ENCODE peak calls at places on chromosomes 5 and 9, in ten cellular contexts. G, Y, M, A, X, L, O, B, U and K are unnamed samples.

GRCh38 chr9:134744542-134745295 is 103.1 kb downstream of the COL5A1 start:
- DNase-seq in G (no peak), Y (no peak), M (no peak), A (no peak), X (no peak), L (no peak), O (no peak), B (no peak), U (no peak), K (no peak)

GRCh38 chr9:4077499-4078102 is 222.3 kb downstream of the GLIS3 start:
- DNase-seq in G (peak; percentile 15), Y (peak; percentile 84), M (peak; percentile 29), A (peak; percentile 80), X (peak; percentile 83), L (peak; percentile 46), O (peak; percentile 72), B (peak; percentile 91), U (peak; percentile 76), K (peak; percentile 10)

GRCh38 chr5:176530983-176531901 is 6.0 kb downstream of the RNF44 start:
- DNase-seq in G (peak; percentile 85), Y (no peak), M (peak; percentile 42), A (no peak), X (no peak), L (no peak), O (no peak), B (no peak), U (peak; percentile 55), K (peak; percentile 28)

GRCh38 chr5:72651779-72652178 is 144.6 kb upstream of the ZNF366 start:
- DNase-seq in G (no peak), Y (no peak), M (no peak), A (no peak), X (no peak), L (no peak), O (no peak), B (no peak), U (no peak), K (no peak)

GRCh38 chr5:141657937-141658545 is 6.8 kb upstream of the FCHSD1 start:
- DNase-seq in G (no peak), Y (no peak), M (peak; percentile 79), A (no peak), X (peak; percentile 86), L (no peak), O (no peak), B (no peak), U (peak; percentile 95), K (peak; percentile 95)

GRCh38 chr9:119689879-119690278 is 320.6 kb upstream of the BRINP1 start:
- DNase-seq in G (no peak), Y (no peak), M (no peak), A (peak; percentile 53), X (no peak), L (no peak), O (peak; percentile 63), B (no peak), U (no peak), K (no peak)

GRCh38 chr5:134458676-134459403 is 47.2 kb upstream of the CDKN2AIPNL start:
- DNase-seq in G (no peak), Y (no peak), M (no peak), A (no peak), X (no peak), L (no peak), O (no peak), B (no peak), U (no peak), K (no peak)

GRCh38 chr9:133643362-133643755 is 7.2 kb downstream of the DBH start:
- DNase-seq in G (no peak), Y (no peak), M (no peak), A (no peak), X (no peak), L (no peak), O (no peak), B (no peak), U (no peak), K (no peak)

GRCh38 chr9:128102861-128103588 is 24.5 kb downstream of the PTGES2 start:
- DNase-seq in G (no peak), Y (no peak), M (no peak), A (no peak), X (no peak), L (no peak), O (no peak), B (no peak), U (no peak), K (no peak)

GRCh38 chr9:128102196-128102595 is 25.3 kb downstream of the PTGES2 start:
- DNase-seq in G (no peak), Y (no peak), M (no peak), A (no peak), X (no peak), L (no peak), O (no peak), B (no peak), U (no peak), K (no peak)

GRCh38 chr9:128104171-128104618 is 23.3 kb downstream of the PTGES2 start:
- DNase-seq in G (no peak), Y (no peak), M (no peak), A (no peak), X (no peak), L (no peak), O (no peak), B (no peak), U (no peak), K (no peak)

GRCh38 chr9:128101690-128102089 is 25.8 kb downstream of the PTGES2 start:
- DNase-seq in G (no peak), Y (no peak), M (no peak), A (no peak), X (no peak), L (no peak), O (no peak), B (no peak), U (no peak), K (no peak)

DNA sequence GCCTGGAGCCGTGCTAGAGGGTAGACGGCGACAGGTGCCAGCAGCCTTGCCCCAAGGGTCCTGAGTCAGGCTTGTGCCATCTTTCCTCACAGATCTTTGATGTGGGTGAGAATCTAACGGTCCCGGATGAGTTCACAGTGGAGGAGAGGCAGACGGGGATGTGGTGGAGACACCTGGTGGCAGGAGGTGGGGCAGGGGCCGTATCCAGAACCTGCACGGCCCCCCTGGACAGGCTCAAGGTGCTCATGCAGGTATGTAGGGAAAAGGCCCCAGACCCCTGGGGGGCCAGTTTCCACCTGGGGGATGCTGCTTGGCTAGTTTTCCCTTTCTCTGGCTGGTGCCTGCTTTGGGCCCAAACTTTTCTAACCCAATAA is 24.0 kb downstream of the PTGES2 start:
- DNase-seq in G (no peak), Y (no peak), M (no peak), A (no peak), X (no peak), L (no peak), O (no peak), B (no peak), U (no peak), K (no peak)
- TF ChIP-seq CTCF in G (peak; percentile 27), Y (no peak), M (peak; percentile 32), A (no peak), X (no peak), L (no peak), O (no peak), B (peak; percentile 25), U (no peak), K (peak; percentile 58)

GRCh38 chr5:26700759-26701384 is 337.5 kb downstream of the CDH9 start:
- DNase-seq in G (peak; percentile 38), Y (peak; percentile 23), M (no peak), A (peak; percentile 60), X (no peak), L (no peak), O (peak; percentile 63), B (no peak), U (peak; percentile 2), K (peak; percentile 2)
- TF ChIP-seq CTCF in G (peak; percentile 72), Y (no peak), M (no peak), A (peak; percentile 58), X (no peak), L (peak; percentile 32), O (peak; percentile 89), B (peak; percentile 42), U (no peak), K (peak; percentile 57)

GRCh38 chr5:127298036-127298429 is 7.4 kb downstream of the MEGF10 start:
- DNase-seq in G (no peak), Y (no peak), M (no peak), A (no peak), X (no peak), L (no peak), O (no peak), B (no peak), U (no peak), K (no peak)

GRCh38 chr5:127297348-127298035 is 6.9 kb downstream of the MEGF10 start:
- DNase-seq in G (no peak), Y (no peak), M (no peak), A (no peak), X (no peak), L (no peak), O (no peak), B (no peak), U (no peak), K (no peak)

GRCh38 chr5:127302509-127302908 is 11.9 kb downstream of the MEGF10 start:
- DNase-seq in G (no peak), Y (no peak), M (no peak), A (no peak), X (no peak), L (no peak), O (no peak), B (no peak), U (no peak), K (no peak)

GRCh38 chr5:127298623-127299022 is 8.0 kb downstream of the MEGF10 start:
- DNase-seq in G (no peak), Y (no peak), M (no peak), A (no peak), X (no peak), L (no peak), O (peak; percentile 37), B (no peak), U (no peak), K (no peak)

GRCh38 chr5:127299678-127300077 is 9.1 kb downstream of the MEGF10 start:
- DNase-seq in G (no peak), Y (no peak), M (no peak), A (no peak), X (no peak), L (no peak), O (peak; percentile 55), B (no peak), U (no peak), K (no peak)
- TF ChIP-seq CTCF in G (peak; percentile 34), Y (no peak), M (no peak), A (no peak), X (no peak), L (no peak), O (peak; percentile 29), B (peak; percentile 33), U (no peak), K (no peak)

GRCh38 chr5:2753452-2754409 is 2.3 kb upstream of the IRX2 start:
- DNase-seq in G (no peak), Y (no peak), M (no peak), A (no peak), X (peak; percentile 41), L (no peak), O (peak; percentile 59), B (no peak), U (no peak), K (no peak)

GRCh38 chr5:2755811-2756210 is 4.3 kb upstream of the IRX2 start:
- DNase-seq in G (no peak), Y (no peak), M (no peak), A (no peak), X (peak; percentile 30), L (no peak), O (peak; percentile 30), B (no peak), U (no peak), K (no peak)

GRCh38 chr5:2755371-2755715 is 3.9 kb upstream of the IRX2 start:
- DNase-seq in G (no peak), Y (no peak), M (no peak), A (no peak), X (no peak), L (no peak), O (no peak), B (no peak), U (no peak), K (no peak)

GRCh38 chr5:2756211-2756746 is 4.8 kb upstream of the IRX2 start:
- DNase-seq in G (no peak), Y (no peak), M (no peak), A (peak; percentile 43), X (peak; percentile 86), L (no peak), O (peak; percentile 82), B (no peak), U (peak; percentile 83), K (peak; percentile 64)

GRCh38 chr5:2754621-2755370 is 3.3 kb upstream of the IRX2 start:
- DNase-seq in G (peak; percentile 38), Y (no peak), M (no peak), A (peak; percentile 48), X (peak; percentile 38), L (no peak), O (peak; percentile 77), B (no peak), U (no peak), K (no peak)
- TF ChIP-seq CTCF in G (no peak), Y (no peak), M (no peak), A (no peak), X (no peak), L (no peak), O (peak; percentile 71), B (peak; percentile 32), U (no peak), K (peak; percentile 59)